ENCODE peak calls at places on chromosome 2, in seven cellular contexts. N, K, S, Q, P, D and L are unnamed samples.
A peak's percentile ranks its signal among the peaks of the same experiment; 100 is the strongest.

GRCh38 chr2:68357608-68358337 is 7.3 kb upstream of the PLEK start:
- DNase-seq in N (no peak), K (peak; percentile 33), S (peak; percentile 61), Q (peak; percentile 22), P (no peak), D (peak; percentile 20), L (peak; percentile 61)

GRCh38 chr2:234335676-234336228 is 161.1 kb downstream of the ARL4C start:
- DNase-seq in N (peak; percentile 69), K (peak; percentile 73), S (no peak), Q (no peak), P (peak; percentile 31), D (no peak), L (peak; percentile 92)

GRCh38 chr2:63755980-63756379 is 85.7 kb upstream of the UGP2 start:
- DNase-seq in N (no peak), K (no peak), S (no peak), Q (no peak), P (no peak), D (no peak), L (no peak)

GRCh38 chr2:206836722-206837121 is 71.3 kb downstream of the FASTKD2 start:
- DNase-seq in N (no peak), K (no peak), S (no peak), Q (no peak), P (no peak), D (no peak), L (no peak)

GRCh38 chr2:127115471-127116199 is 8.7 kb upstream of the BIN1 start:
- DNase-seq in N (no peak), K (peak; percentile 11), S (no peak), Q (no peak), P (no peak), D (no peak), L (no peak)

GRCh38 chr2:137846993-137847392 is 117.3 kb upstream of the HNMT start:
- DNase-seq in N (no peak), K (no peak), S (no peak), Q (no peak), P (no peak), D (no peak), L (no peak)

GRCh38 chr2:241314181-241314932 is 1.1 kb downstream of the HDLBP start:
- DNase-seq in N (no peak), K (no peak), S (no peak), Q (no peak), P (no peak), D (no peak), L (no peak)

GRCh38 chr2:242060212-242060835 is 190.8 kb downstream of the RTP5 start:
- DNase-seq in N (no peak), K (no peak), S (no peak), Q (no peak), P (no peak), D (no peak), L (no peak)

GRCh38 chr2:53952519-53952918 is 18.3 kb downstream of the PSME4 start:
- DNase-seq in N (no peak), K (no peak), S (peak; percentile 22), Q (no peak), P (no peak), D (no peak), L (no peak)

GRCh38 chr2:233686967-233687366 is 5.3 kb downstream of the UGT1A7 start:
- DNase-seq in N (no peak), K (no peak), S (no peak), Q (no peak), P (no peak), D (no peak), L (no peak)

GRCh38 chr2:241312082-241312481 is 3.4 kb downstream of the HDLBP start:
- DNase-seq in N (no peak), K (no peak), S (no peak), Q (no peak), P (no peak), D (no peak), L (no peak)

GRCh38 chr2:179239194-179239593 is 25.4 kb downstream of the SESTD1 start:
- DNase-seq in N (peak; percentile 28), K (no peak), S (no peak), Q (no peak), P (no peak), D (no peak), L (no peak)

GRCh38 chr2:204972606-204973336 is 427.5 kb downstream of the PARD3B start:
- DNase-seq in N (no peak), K (no peak), S (no peak), Q (no peak), P (no peak), D (no peak), L (no peak)

GRCh38 chr2:215536476-215536875 is 100.6 kb upstream of the FN1 start:
- DNase-seq in N (no peak), K (no peak), S (no peak), Q (no peak), P (no peak), D (no peak), L (no peak)

GRCh38 chr2:47043142-47043890 is 111.8 kb downstream of the STPG4 start:
- DNase-seq in N (no peak), K (peak; percentile 39), S (peak; percentile 72), Q (no peak), P (no peak), D (no peak), L (peak; percentile 87)

GRCh38 chr2:46504685-46505559 is 25.6 kb downstream of the TMEM247 start:
- DNase-seq in N (no peak), K (no peak), S (no peak), Q (no peak), P (no peak), D (no peak), L (no peak)

GRCh38 chr2:241379481-241380480 is 23.7 kb downstream of the FARP2 start:
- DNase-seq in N (no peak), K (no peak), S (no peak), Q (no peak), P (no peak), D (no peak), L (no peak)

DNA sequence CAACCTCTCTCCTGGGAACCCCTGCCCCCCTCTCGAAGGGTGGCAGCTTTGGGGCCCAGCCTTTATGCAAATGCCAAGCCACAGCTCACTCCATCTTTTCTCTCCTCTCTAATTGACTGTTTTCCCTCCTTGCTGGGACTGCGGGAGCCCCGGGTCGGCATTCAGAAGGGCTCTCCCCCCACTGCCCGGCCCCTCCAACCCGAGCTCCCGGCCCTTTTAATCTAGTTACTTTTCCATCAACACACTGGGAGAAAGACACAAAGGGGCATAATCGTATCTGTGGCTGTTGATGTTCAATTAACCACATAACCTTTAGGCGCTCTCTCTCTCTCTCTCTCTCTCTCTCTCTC is 95.4 kb downstream of the INHBB start:
- DNase-seq in N (no peak), K (no peak), S (no peak), Q (no peak), P (no peak), D (peak; percentile 29), L (no peak)
- H3K27me3 ChIP-seq in N (no peaks in the 10 kb centered on the region), K (peaks cover 45% of the 10 kb centered on the region), S (peaks cover 51% of the 10 kb centered on the region), Q (peaks cover 90% of the 10 kb centered on the region), P (peaks cover 5% of the 10 kb centered on the region), D (peaks cover 57% of the 10 kb centered on the region), L (no peaks in the 10 kb centered on the region)

GRCh38 chr2:136505462-136505861 is 259.9 kb upstream of the THSD7B start:
- DNase-seq in N (no peak), K (no peak), S (no peak), Q (no peak), P (no peak), D (no peak), L (peak; percentile 54)

GRCh38 chr2:136510244-136510643 is 255.1 kb upstream of the THSD7B start:
- DNase-seq in N (no peak), K (no peak), S (peak; percentile 60), Q (peak; percentile 92), P (no peak), D (peak; percentile 71), L (no peak)
- H3K27me3 ChIP-seq in N (no peaks in the 10 kb centered on the region), K (no peaks in the 10 kb centered on the region), S (peaks cover 37% of the 10 kb centered on the region), Q (peaks cover 29% of the 10 kb centered on the region), P (no peaks in the 10 kb centered on the region), D (no peaks in the 10 kb centered on the region), L (no peaks in the 10 kb centered on the region)

GRCh38 chr2:84202166-84202565 is 256.9 kb downstream of the SUCLG1 start:
- DNase-seq in N (no peak), K (no peak), S (no peak), Q (no peak), P (no peak), D (no peak), L (no peak)
- H3K27me3 ChIP-seq in N (no peaks in the 10 kb centered on the region), K (no peaks in the 10 kb centered on the region), S (no peaks in the 10 kb centered on the region), Q (no peaks in the 10 kb centered on the region), P (no peaks in the 10 kb centered on the region), D (no peaks in the 10 kb centered on the region), L (no peaks in the 10 kb centered on the region)

DNA sequence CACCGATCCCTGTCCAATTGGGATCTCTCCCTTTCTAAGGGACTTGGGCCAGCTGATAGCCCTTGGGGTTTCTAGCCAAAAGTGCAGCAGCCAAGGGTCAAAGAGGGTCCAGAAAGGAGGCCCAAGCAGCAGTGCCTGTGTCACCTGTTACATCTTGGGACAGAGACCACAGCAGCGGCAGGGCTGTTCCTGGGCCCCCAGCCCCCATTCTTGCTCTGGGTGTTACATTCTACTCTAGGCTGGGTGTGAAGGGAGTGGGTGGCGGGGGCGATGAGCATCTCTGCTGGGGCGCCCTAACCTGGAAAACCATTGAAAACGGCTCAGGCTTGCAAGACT is 1.2 kb downstream of the PAX3 start:
- DNase-seq in N (no peak), K (no peak), S (peak; percentile 56), Q (no peak), P (no peak), D (no peak), L (no peak)
- H3K27me3 ChIP-seq in N (peaks cover 77% of the 10 kb centered on the region), K (peaks cover 100% of the 10 kb centered on the region), S (peaks cover 100% of the 10 kb centered on the region), Q (peaks cover 100% of the 10 kb centered on the region), P (peaks cover 35% of the 10 kb centered on the region), D (peaks cover 99% of the 10 kb centered on the region), L (peaks cover 3% of the 10 kb centered on the region)

GRCh38 chr2:120995656-120996190 is 260.1 kb downstream of the GLI2 start:
- DNase-seq in N (no peak), K (no peak), S (no peak), Q (no peak), P (no peak), D (no peak), L (no peak)
- H3K27me3 ChIP-seq in N (no peaks in the 10 kb centered on the region), K (no peaks in the 10 kb centered on the region), S (no peaks in the 10 kb centered on the region), Q (no peaks in the 10 kb centered on the region), P (no peaks in the 10 kb centered on the region), D (no peaks in the 10 kb centered on the region), L (no peaks in the 10 kb centered on the region)

DNA sequence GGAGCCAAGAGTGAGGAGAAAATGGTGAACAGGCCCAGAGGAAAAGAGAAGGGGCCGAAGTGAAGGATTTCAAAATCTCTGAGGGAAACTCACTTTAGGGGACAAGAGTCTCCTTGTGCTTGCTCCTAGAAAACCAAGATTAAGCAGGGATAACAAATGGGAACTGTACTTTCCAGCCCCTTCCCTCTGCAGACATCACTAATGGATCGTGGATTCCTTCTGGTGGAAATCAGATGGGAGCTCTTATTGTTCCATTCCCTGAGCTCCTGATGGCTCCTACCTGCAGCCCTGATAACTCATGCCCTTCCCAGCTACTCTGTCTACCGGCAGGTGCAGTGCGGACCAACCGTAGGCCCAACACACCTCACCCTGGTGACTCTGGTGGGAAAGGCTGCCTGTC is 20.6 kb upstream of the RESP18 start:
- DNase-seq in N (no peak), K (no peak), S (no peak), Q (no peak), P (no peak), D (no peak), L (no peak)
- H3K27me3 ChIP-seq in N (no peaks in the 10 kb centered on the region), K (peaks cover 66% of the 10 kb centered on the region), S (peaks cover 21% of the 10 kb centered on the region), Q (peaks cover 36% of the 10 kb centered on the region), P (peaks cover 4% of the 10 kb centered on the region), D (peaks cover 14% of the 10 kb centered on the region), L (no peaks in the 10 kb centered on the region)

DNA sequence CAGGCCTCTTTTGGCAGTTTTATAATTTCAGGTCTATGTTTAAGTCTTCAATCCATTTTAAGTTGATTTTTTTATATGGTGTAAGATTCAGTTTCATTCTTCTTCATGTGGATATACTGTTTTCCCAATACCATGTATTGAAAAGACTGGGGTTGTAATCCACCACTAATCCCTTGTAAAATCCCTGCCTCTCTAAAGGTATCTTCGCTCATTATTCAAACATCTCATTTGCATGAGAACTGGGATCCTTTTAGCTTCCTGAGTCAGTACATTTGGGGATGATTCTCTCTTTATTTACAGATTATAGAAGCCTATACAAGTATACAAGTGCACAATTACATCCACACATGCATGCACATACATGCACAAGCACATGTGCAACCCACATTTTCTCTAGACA is 25.3 kb downstream of the DHRS9 start:
- DNase-seq in N (no peak), K (no peak), S (no peak), Q (no peak), P (no peak), D (no peak), L (no peak)
- H3K27me3 ChIP-seq in N (no peaks in the 10 kb centered on the region), K (no peaks in the 10 kb centered on the region), S (no peaks in the 10 kb centered on the region), Q (no peaks in the 10 kb centered on the region), P (no peaks in the 10 kb centered on the region), D (no peaks in the 10 kb centered on the region), L (no peaks in the 10 kb centered on the region)